ENCODE peak calls at places on chromosomes 11 and 22, in six cellular contexts. M, G, C, E, R and S are unnamed samples.
A peak's percentile ranks its signal among the peaks of the same experiment; 100 is the strongest.

GRCh38 chr11:61370349-61371005 is 8.3 kb downstream of the TMEM138 start:
- DNase-seq in R (no peak), C (no peak), G (no peak), M (peak; percentile 56), E (no peak), S (no peak)

GRCh38 chr22:50569896-50570535 is 7.3 kb upstream of the SYCE3 start:
- DNase-seq in C (no peak), G (no peak), R (no peak), M (no peak), E (no peak), S (no peak)

GRCh38 chr11:105219670-105220069 is 80.1 kb upstream of the CARD18 start:
- DNase-seq in C (no peak), R (no peak), M (no peak), G (no peak), E (no peak), S (no peak)

GRCh38 chr22:20634560-20635226 is 127.3 kb downstream of the MED15 start:
- DNase-seq in E (no peak), M (no peak), G (no peak), C (no peak), R (no peak), S (no peak)

GRCh38 chr11:124762077-124762623 is at the start of gene ESAM:
- DNase-seq in R (no peak), G (no peak), E (no peak), M (no peak), C (peak; percentile 41), S (no peak)

GRCh38 chr22:27717094-27717493 is 84.5 kb downstream of the MN1 start:
- DNase-seq in C (no peak), G (no peak), E (no peak), R (no peak), M (no peak), S (no peak)

GRCh38 chr11:68342459-68343158 is 30.2 kb downstream of the LRP5 start:
- DNase-seq in G (peak; percentile 10), M (no peak), C (no peak), R (no peak), E (no peak), S (no peak)

GRCh38 chr11:103648054-103648453 is 388.4 kb upstream of the DDI1 start:
- DNase-seq in M (no peak), C (no peak), R (no peak), E (no peak), G (no peak), S (no peak)

GRCh38 chr11:65380460-65381126 is 1.9 kb downstream of the SLC25A45 start:
- DNase-seq in G (no peak), C (no peak), E (no peak), R (no peak), M (no peak), S (no peak)

GRCh38 chr22:27086728-27087450 is 429.5 kb downstream of the MIAT start:
- DNase-seq in M (no peak), R (no peak), E (no peak), C (no peak), G (no peak), S (no peak)

GRCh38 chr11:132650969-132651720 is 881.2 kb downstream of the OPCML start:
- DNase-seq in G (no peak), E (no peak), R (no peak), M (no peak), C (no peak), S (no peak)

GRCh38 chr11:84468255-84468654 is 1158.9 kb downstream of the DLG2 start:
- DNase-seq in G (no peak), M (no peak), R (no peak), E (no peak), C (no peak), S (no peak)

GRCh38 chr11:2574043-2574552 is 125.7 kb downstream of the KCNQ1OT1 start:
- DNase-seq in M (no peak), C (peak; percentile 11), E (no peak), R (peak; percentile 48), G (no peak), S (no peak)

GRCh38 chr11:60165538-60165937 is 17.3 kb downstream of the MS4A6A start:
- DNase-seq in M (no peak), G (no peak), C (no peak), R (no peak), E (no peak), S (no peak)

GRCh38 chr22:37930270-37930951 is 23.0 kb downstream of the C22orf23 start:
- DNase-seq in C (no peak), E (no peak), G (peak; percentile 41), M (peak; percentile 14), R (no peak), S (peak; percentile 28)

GRCh38 chr11:66971483-66971882 is 3.6 kb upstream of the C11orf86 start:
- DNase-seq in G (peak; percentile 30), R (no peak), E (no peak), M (no peak), C (no peak), S (no peak)

GRCh38 chr22:49657275-49657973 is 170.2 kb downstream of the BRD1 start:
- DNase-seq in G (no peak), R (peak; percentile 81), E (peak; percentile 32), M (no peak), C (peak; percentile 66), S (no peak)

GRCh38 chr11:12968836-12969235 is 40.3 kb upstream of the RASSF10 start:
- DNase-seq in G (no peak), M (no peak), C (no peak), E (no peak), R (no peak), S (no peak)

GRCh38 chr11:131908316-131908715 is 537.9 kb downstream of the NTM start:
- DNase-seq in G (no peak), E (no peak), R (no peak), M (no peak), C (no peak), S (no peak)

GRCh38 chr11:21415566-21415965 is 746.2 kb downstream of the NELL1 start:
- DNase-seq in C (no peak), G (no peak), M (no peak), E (no peak), R (no peak), S (no peak)

GRCh38 chr11:130979386-130979972 is 63.2 kb upstream of the SNX19 start:
- DNase-seq in G (peak; percentile 58), C (no peak), R (no peak), E (no peak), M (peak; percentile 61), S (no peak)

GRCh38 chr11:107696140-107696539 is 15.7 kb downstream of the SLN start:
- DNase-seq in G (peak; percentile 73), E (no peak), R (no peak), C (no peak), M (peak; percentile 97), S (no peak)

GRCh38 chr11:450809-451451 is 851 bp downstream of the PTDSS2 start:
- DNase-seq in G (peak; percentile 78), C (peak; percentile 54), E (peak; percentile 51), M (peak; percentile 66), R (peak; percentile 83), S (peak; percentile 16)

GRCh38 chr11:65180877-65181568 is 705 bp upstream of the CAPN1 start:
- DNase-seq in C (peak; percentile 69), E (no peak), R (peak; percentile 82), M (peak; percentile 60), G (peak; percentile 89), S (peak; percentile 90)

GRCh38 chr11:67344264-67344663 is 9.1 kb downstream of the POLD4 start:
- DNase-seq in E (no peak), M (no peak), C (no peak), R (no peak), G (no peak), S (no peak)

GRCh38 chr11:117328414-117329010 is 858 bp downstream of the CEP164 start:
- DNase-seq in G (peak; percentile 73), M (peak; percentile 58), R (peak; percentile 83), E (no peak), C (no peak), S (no peak)

GRCh38 chr11:133724116-133724515 is 121.2 kb downstream of the SPATA19 start:
- DNase-seq in E (no peak), M (no peak), G (no peak), R (no peak), C (no peak), S (no peak)

GRCh38 chr11:118705111-118705741 is 25.8 kb upstream of the TREH start:
- DNase-seq in C (peak; percentile 21), G (no peak), R (no peak), M (no peak), E (no peak), S (no peak)
- H3K4me3 ChIP-seq in C (no peak overlapping the region), G (no peak overlapping the region), R (no peak overlapping the region), M (no peak overlapping the region), E (no peak overlapping the region), S (no peak overlapping the region)

GRCh38 chr11:70420008-70420464 is 21.7 kb downstream of the CTTN start:
- DNase-seq in R (no peak), M (peak; percentile 68), C (no peak), G (no peak), E (no peak), S (no peak)
- H3K27me3 ChIP-seq in R (no peaks in the 10 kb centered on the region), M (no peaks in the 10 kb centered on the region), C (no peaks in the 10 kb centered on the region), G (no peaks in the 10 kb centered on the region), E (no peaks in the 10 kb centered on the region), S (no peaks in the 10 kb centered on the region)

GRCh38 chr11:115489466-115489865 is 14.7 kb downstream of the CADM1 start:
- DNase-seq in C (no peak), G (no peak), R (no peak), E (no peak), M (no peak), S (no peak)
- H3K4me1 ChIP-seq in C (no peaks in the 10 kb centered on the region), G (no peaks in the 10 kb centered on the region), R (no peaks in the 10 kb centered on the region), E (no peaks in the 10 kb centered on the region), M (peaks cover 7% of the 10 kb centered on the region), S (no peaks in the 10 kb centered on the region)

DNA sequence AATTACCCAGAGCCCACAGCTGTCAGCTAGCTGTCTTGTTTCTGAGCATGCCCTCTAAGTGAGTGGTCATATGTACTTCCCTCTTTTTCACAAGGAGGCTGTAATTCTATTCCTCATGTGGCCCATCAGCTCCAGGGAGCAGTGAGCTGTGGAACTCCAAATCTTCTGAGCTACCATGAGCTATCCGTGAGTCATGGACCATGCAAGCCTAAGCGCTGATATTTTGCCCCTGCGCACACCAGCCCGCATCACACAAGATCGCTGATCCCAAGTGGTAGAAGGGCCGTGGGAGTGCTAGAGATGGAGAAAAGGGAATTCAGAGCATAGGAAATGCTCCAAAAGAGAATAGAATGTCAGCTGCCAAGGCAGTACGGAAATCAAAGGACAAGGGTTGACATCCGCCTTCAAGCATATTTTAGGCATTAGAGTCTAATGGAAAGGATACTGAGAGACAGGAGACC is 5.5 kb downstream of the FJX1 start:
- DNase-seq in M (peak; percentile 94), E (no peak), G (peak; percentile 32), C (no peak), R (no peak), S (peak; percentile 73)
- H3K4me3 ChIP-seq in M (no peak overlapping the region), E (no peak overlapping the region), G (no peak overlapping the region), C (no peak overlapping the region), R (no peak overlapping the region), S (no peak overlapping the region)

GRCh38 chr22:36818010-36818642 is 1.3 kb upstream of the PVALB start:
- DNase-seq in M (no peak), G (no peak), C (no peak), E (no peak), R (no peak), S (no peak)

GRCh38 chr22:36815558-36816337 is 1.1 kb downstream of the PVALB start:
- DNase-seq in E (no peak), C (no peak), G (no peak), R (no peak), M (no peak), S (no peak)

GRCh38 chr22:36816635-36817428 is at the start of gene PVALB:
- DNase-seq in C (peak; percentile 32), R (no peak), M (peak; percentile 13), E (no peak), G (peak; percentile 51), S (no peak)

GRCh38 chr22:36816338-36816634 is 549 bp downstream of the PVALB start:
- DNase-seq in G (no peak), R (no peak), E (no peak), M (no peak), C (no peak), S (no peak)

GRCh38 chr22:36817429-36817783 is 571 bp upstream of the PVALB start:
- DNase-seq in G (no peak), R (no peak), M (no peak), C (no peak), E (no peak), S (no peak)
- H3K27me3 ChIP-seq in G (peaks cover 91% of the 10 kb centered on the region), R (peaks cover 65% of the 10 kb centered on the region), M (peaks cover 84% of the 10 kb centered on the region), C (peaks cover 75% of the 10 kb centered on the region), E (peaks cover 83% of the 10 kb centered on the region), S (peaks cover 71% of the 10 kb centered on the region)